ENCODE peak calls at places on chromosome 14, in eight cellular contexts. P, J, W, V, D, M, K and Q are unnamed samples.

GRCh38 chr14:67515386-67516079 is 17.6 kb upstream of the PLEKHH1 start:
- DNase-seq in P (peak; percentile 66), J (no peak), W (peak; percentile 44), V (peak; percentile 44), D (no peak), M (peak; percentile 64), K (no peak), Q (no peak)

GRCh38 chr14:67819563-67820411 is at the start of gene RAD51B:
- DNase-seq in P (peak; percentile 96), J (peak; percentile 92), W (peak; percentile 89), V (peak; percentile 91), D (peak; percentile 89), M (peak; percentile 90), K (peak; percentile 70), Q (peak; percentile 96)

GRCh38 chr14:89858084-89858483 is 96.4 kb downstream of the EFCAB11 start:
- DNase-seq in P (no peak), J (no peak), W (no peak), V (no peak), D (no peak), M (no peak), K (no peak), Q (no peak)

GRCh38 chr14:91417134-91417982 is at the start of gene CCDC88C:
- DNase-seq in P (peak; percentile 68), J (no peak), W (peak; percentile 63), V (peak; percentile 33), D (peak; percentile 61), M (peak; percentile 86), K (no peak), Q (peak; percentile 85)

GRCh38 chr14:93207468-93208308 is 632 bp downstream of the UBR7 start:
- DNase-seq in P (peak; percentile 74), J (peak; percentile 43), W (no peak), V (peak; percentile 77), D (peak; percentile 69), M (no peak), K (no peak), Q (peak; percentile 87)

GRCh38 chr14:56143025-56143424 is 24.8 kb downstream of the PELI2 start:
- DNase-seq in P (no peak), J (no peak), W (no peak), V (no peak), D (no peak), M (no peak), K (no peak), Q (no peak)

GRCh38 chr14:68942281-68943035 is 36.6 kb downstream of the ACTN1 start:
- DNase-seq in P (no peak), J (no peak), W (no peak), V (no peak), D (no peak), M (no peak), K (no peak), Q (no peak)

GRCh38 chr14:67653651-67654280 is 20.7 kb downstream of the VTI1B start:
- DNase-seq in P (peak; percentile 62), J (no peak), W (no peak), V (peak; percentile 46), D (peak; percentile 35), M (no peak), K (no peak), Q (no peak)

GRCh38 chr14:100914597-100915021 is 11.1 kb upstream of the RTL1 start:
- DNase-seq in P (no peak), J (no peak), W (no peak), V (peak; percentile 34), D (no peak), M (no peak), K (no peak), Q (no peak)

GRCh38 chr14:67313153-67313552 is 46.5 kb downstream of the ATP6V1D start:
- DNase-seq in P (no peak), J (no peak), W (no peak), V (no peak), D (no peak), M (no peak), K (no peak), Q (no peak)

GRCh38 chr14:104966261-104967143 is 11.7 kb downstream of the AHNAK2 start:
- DNase-seq in P (no peak), J (no peak), W (no peak), V (no peak), D (no peak), M (no peak), K (no peak), Q (peak; percentile 71)

GRCh38 chr14:79749051-79749450 is 462.3 kb downstream of the DIO2 start:
- DNase-seq in P (no peak), J (no peak), W (no peak), V (no peak), D (no peak), M (no peak), K (peak; percentile 67), Q (no peak)

GRCh38 chr14:104590240-104590965 is 10.8 kb downstream of the C14orf180 start:
- DNase-seq in P (no peak), J (no peak), W (no peak), V (peak; percentile 13), D (no peak), M (no peak), K (no peak), Q (no peak)

GRCh38 chr14:69303086-69303485 is 43.1 kb downstream of the GALNT16 start:
- DNase-seq in P (no peak), J (no peak), W (no peak), V (no peak), D (no peak), M (no peak), K (no peak), Q (no peak)

GRCh38 chr14:35347323-35348043 is 55.3 kb downstream of the PSMA6 start:
- DNase-seq in P (no peak), J (no peak), W (no peak), V (no peak), D (no peak), M (peak; percentile 58), K (no peak), Q (peak; percentile 69)

GRCh38 chr14:88168498-88169165 is 154.4 kb downstream of the KCNK10 start:
- DNase-seq in P (peak; percentile 73), J (no peak), W (no peak), V (peak; percentile 21), D (peak; percentile 30), M (no peak), K (no peak), Q (no peak)